ENCODE peak calls at places on chromosomes 1 and 21, in seven cellular contexts. X is kidney epithelial cell, M is adipocyte, E is left ventricle myocardium inferior, J is Panc1, Q is fibroblast of lung, Y is BJ. V is an unnamed sample. For H3K27me3, the result is how much of the 10 kb centered on the place peaks cover.

GRCh38 chr1:26471498-26472329 is 526 bp upstream of the HMGN2 start:
- DNase-seq in X (peak), M (peak), E (peak), J (peak), Q (peak), Y (peak), V (peak)

GRCh38 chr1:175338447-175339135 is 146.0 kb upstream of the KIAA0040 start:
- DNase-seq in X (no peak), M (no peak), E (no peak), J (no peak), Q (no peak), Y (no peak), V (no peak)

GRCh38 chr1:28412731-28413130 is 43.2 kb downstream of the PHACTR4 start:
- DNase-seq in X (no peak), M (peak), E (no peak), J (no peak), Q (no peak), Y (no peak), V (no peak)

GRCh38 chr1:234655328-234656069 is 45.5 kb upstream of the IRF2BP2 start:
- DNase-seq in X (no peak), M (no peak), E (no peak), J (no peak), Q (no peak), Y (no peak), V (no peak)

GRCh38 chr1:3570081-3570986 is 41.0 kb downstream of the MEGF6 start:
- DNase-seq in X (no peak), M (no peak), E (no peak), J (no peak), Q (no peak), Y (no peak), V (no peak)

GRCh38 chr1:226964068-226964425 is 24.0 kb downstream of the COQ8A start:
- DNase-seq in X (no peak), M (no peak), E (no peak), J (no peak), Q (no peak), Y (no peak), V (no peak)

GRCh38 chr1:100834779-100835645 is 59.6 kb downstream of the EXTL2 start:
- DNase-seq in X (no peak), M (no peak), E (no peak), J (peak), Q (peak), Y (no peak), V (no peak)

GRCh38 chr1:24027838-24028468 is 47.8 kb upstream of the SRSF10 start:
- DNase-seq in X (no peak), M (peak), E (no peak), J (no peak), Q (peak), Y (no peak), V (no peak)

GRCh38 chr1:100075773-100076172 is 57.0 kb downstream of the SASS6 start:
- DNase-seq in X (no peak), M (peak), E (no peak), J (no peak), Q (no peak), Y (no peak), V (no peak)

GRCh38 chr21:31872452-31873274 is at the start of gene HUNK:
- DNase-seq in X (no peak), M (peak), E (no peak), J (no peak), Q (peak), Y (no peak), V (no peak)

GRCh38 chr1:205056956-205057568 is 14.1 kb downstream of the CNTN2 start:
- DNase-seq in X (no peak), M (no peak), E (no peak), J (no peak), Q (no peak), Y (no peak), V (no peak)
- H3K27me3 ChIP-seq in X (under half), M (half or more), E (half or more), J (under half), Q (under half), Y (under half), V (under half)

DNA sequence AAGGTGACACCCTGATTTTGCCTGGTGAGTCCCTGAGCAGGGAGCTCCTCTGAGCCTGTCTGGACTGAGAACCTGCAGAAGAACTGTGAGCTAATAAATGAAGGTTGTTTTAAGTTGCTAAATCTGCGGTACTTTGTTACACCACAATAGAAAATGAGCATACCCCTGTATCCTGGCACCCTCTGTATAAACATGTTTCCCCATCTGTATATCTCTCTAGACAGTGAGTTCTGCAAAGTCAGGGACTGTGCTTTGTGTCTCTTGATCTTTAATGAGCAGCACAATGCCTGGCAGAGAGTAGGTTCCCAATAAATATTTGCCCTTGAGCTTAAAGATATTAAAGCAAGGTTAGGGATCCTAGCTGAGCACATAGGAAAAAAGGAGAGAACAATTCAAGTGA is 228.8 kb downstream of the OMA1 start:
- DNase-seq in X (no peak), M (no peak), E (no peak), J (no peak), Q (no peak), Y (no peak), V (no peak)
- H3K4me3 ChIP-seq in X (no peak), M (no peak), E (no peak), J (no peak), Q (no peak), Y (no peak), V (no peak)

DNA sequence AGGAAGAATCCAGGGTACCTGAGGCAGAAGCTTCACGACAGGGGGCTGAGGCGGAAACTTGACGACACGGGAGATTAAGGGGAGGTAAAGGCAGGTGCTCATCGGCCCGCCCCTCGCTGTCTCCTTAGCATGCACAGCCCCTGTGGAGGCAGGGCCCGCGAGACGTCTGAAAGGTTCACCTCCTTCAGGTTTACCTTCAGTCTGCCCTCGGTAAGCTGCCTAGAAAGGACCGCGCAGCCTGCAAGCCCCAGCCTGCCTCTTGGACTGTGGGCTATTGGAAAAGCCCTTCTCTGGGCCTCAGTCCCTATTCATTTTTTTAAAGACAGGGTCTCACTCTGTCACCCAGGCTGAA is 28.5 kb downstream of the KNCN start:
- DNase-seq in X (no peak), M (no peak), E (no peak), J (no peak), Q (no peak), Y (no peak), V (no peak)
- H3K27me3 ChIP-seq in X (under half), M (under half), E (half or more), J (under half), Q (under half), Y (under half), V (under half)

DNA sequence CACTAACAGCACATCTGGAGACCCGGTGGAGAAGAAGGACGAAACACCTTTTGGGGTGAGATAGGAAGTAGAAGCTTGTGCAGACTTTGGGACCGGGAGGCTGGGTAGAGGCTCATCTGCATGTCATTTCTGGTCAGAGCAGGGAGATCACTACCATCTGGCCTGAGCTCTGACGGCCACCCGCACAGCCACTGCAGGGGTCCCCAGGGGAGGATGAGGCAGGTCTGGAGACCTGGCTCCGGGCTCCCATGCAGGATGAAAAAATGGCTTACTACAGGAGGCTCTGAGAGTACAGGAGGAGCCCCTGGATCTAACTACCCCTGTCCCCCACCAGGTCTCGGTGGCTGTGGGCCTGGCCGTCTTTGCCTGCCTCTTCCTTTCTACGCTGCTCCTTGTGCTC is 13.9 kb downstream of the NTRK1 start:
- DNase-seq in X (no peak), M (no peak), E (no peak), J (no peak), Q (no peak), Y (no peak), V (no peak)
- H3K4me3 ChIP-seq in X (no peak), M (no peak), E (no peak), J (no peak), Q (no peak), Y (no peak), V (no peak)

GRCh38 chr1:35573776-35574654 is 901 bp downstream of the TFAP2E start:
- DNase-seq in X (no peak), M (no peak), E (no peak), J (no peak), Q (no peak), Y (no peak), V (no peak)

GRCh38 chr1:35574655-35575400 is 1.7 kb downstream of the TFAP2E start:
- DNase-seq in X (no peak), M (no peak), E (no peak), J (no peak), Q (no peak), Y (no peak), V (no peak)

GRCh38 chr1:35575401-35575958 is 2.4 kb downstream of the TFAP2E start:
- DNase-seq in X (no peak), M (no peak), E (no peak), J (no peak), Q (no peak), Y (no peak), V (no peak)

GRCh38 chr1:35576061-35576765 is 3.1 kb downstream of the TFAP2E start:
- DNase-seq in X (no peak), M (no peak), E (no peak), J (no peak), Q (no peak), Y (no peak), V (no peak)

GRCh38 chr1:35577071-35577998 is 4.2 kb downstream of the TFAP2E start:
- DNase-seq in X (no peak), M (no peak), E (no peak), J (no peak), Q (no peak), Y (no peak), V (no peak)
- H3K27me3 ChIP-seq in X (under half), M (under half), E (half or more), J (under half), Q (under half), Y (under half), V (under half)

GRCh38 chr1:30720271-30721223 is 2.8 kb downstream of the MATN1 start:
- DNase-seq in X (no peak), M (no peak), E (no peak), J (no peak), Q (no peak), Y (no peak), V (no peak)

GRCh38 chr1:30718091-30718635 is 5.2 kb downstream of the MATN1 start:
- DNase-seq in X (peak), M (peak), E (peak), J (peak), Q (peak), Y (peak), V (peak)

GRCh38 chr1:30716646-30717045 is 6.7 kb downstream of the MATN1 start:
- DNase-seq in X (no peak), M (no peak), E (no peak), J (no peak), Q (no peak), Y (no peak), V (no peak)

GRCh38 chr1:30719406-30720270 is 3.7 kb downstream of the MATN1 start:
- DNase-seq in X (no peak), M (no peak), E (no peak), J (peak), Q (peak), Y (no peak), V (no peak)

DNA sequence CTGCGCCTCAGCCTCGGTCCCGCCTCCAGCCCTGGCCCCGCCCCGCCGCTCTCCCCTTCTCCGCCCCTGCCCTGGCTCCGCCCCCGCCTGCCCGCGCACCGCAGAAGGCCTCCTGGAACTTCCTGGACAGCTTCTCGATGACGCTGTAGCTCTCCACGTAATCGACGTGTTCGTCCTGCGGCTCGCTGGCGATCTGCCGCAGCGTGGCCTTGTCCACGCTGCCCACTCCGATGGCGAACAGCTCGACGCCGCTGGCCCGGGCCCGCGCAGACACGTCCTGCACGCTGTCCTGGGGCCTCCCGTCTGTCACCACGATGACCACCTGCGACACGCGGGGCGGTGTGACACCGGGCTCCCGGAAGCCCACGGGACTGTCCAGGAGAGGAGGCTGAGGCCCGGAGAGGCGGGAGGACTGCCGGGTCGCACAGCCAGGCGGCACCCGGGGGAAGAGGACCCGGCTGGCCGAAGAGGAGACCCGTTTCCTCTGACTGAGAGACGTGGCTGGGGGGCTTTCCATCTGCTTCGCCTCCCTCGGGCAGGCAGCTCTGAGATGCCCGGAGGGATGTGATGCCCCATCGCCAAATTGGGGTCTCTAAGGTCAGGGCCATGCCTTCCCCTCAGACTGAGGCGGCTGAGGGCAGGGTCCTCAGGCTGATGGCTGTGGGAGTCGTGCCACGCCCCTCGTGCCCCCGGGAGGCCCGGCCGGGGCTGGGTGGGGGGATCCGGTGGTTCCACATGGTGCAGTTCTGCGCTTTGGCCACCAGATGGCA is 4.6 kb downstream of the MATN1 start:
- DNase-seq in X (peak), M (peak), E (peak), J (no peak), Q (peak), Y (peak), V (peak)
- H3K4me3 ChIP-seq in X (peak), M (peak), E (peak), J (peak), Q (peak), Y (peak), V (peak)

GRCh38 chr1:88133991-88134390 is 550.1 kb upstream of the PKN2 start:
- DNase-seq in X (no peak), M (no peak), E (no peak), J (no peak), Q (no peak), Y (no peak), V (no peak)
- H3K27me3 ChIP-seq in X (under half), M (under half), E (under half), J (under half), Q (under half), Y (under half), V (under half)

GRCh38 chr1:109218516-109218915 is 4.8 kb downstream of the SARS1 start:
- DNase-seq in X (no peak), M (no peak), E (no peak), J (no peak), Q (no peak), Y (no peak), V (no peak)

GRCh38 chr1:109214695-109215623 is 1.2 kb downstream of the SARS1 start:
- DNase-seq in X (peak), M (peak), E (no peak), J (no peak), Q (peak), Y (peak), V (peak)

GRCh38 chr1:109213345-109213823 is 334 bp upstream of the SARS1 start:
- DNase-seq in X (no peak), M (no peak), E (no peak), J (no peak), Q (no peak), Y (no peak), V (no peak)

GRCh38 chr1:109213824-109214693 is at the start of gene SARS1:
- DNase-seq in X (peak), M (peak), E (peak), J (peak), Q (peak), Y (peak), V (peak)

GRCh38 chr1:109216662-109217061 is 2.9 kb downstream of the SARS1 start:
- DNase-seq in X (no peak), M (no peak), E (no peak), J (no peak), Q (no peak), Y (no peak), V (no peak)
- H3K4me3 ChIP-seq in X (no peak), M (peak), E (no peak), J (no peak), Q (peak), Y (no peak), V (no peak)

V was measured in AG04450.